ENCODE peak calls at places on chromosomes 4 and X, in eight cellular contexts. Y, G, N, P, Z, Q, M and O are unnamed samples.

GRCh38 chrX:790031-790430 is 159.4 kb downstream of the SHOX start:
- DNase-seq in Z (peak), M (no peak), Q (no peak), P (no peak), G (no peak), N (no peak), Y (no peak), O (no peak)

GRCh38 chr4:73964862-73965611 is 16.8 kb downstream of the PF4 start:
- DNase-seq in N (no peak), G (no peak), Q (no peak), Y (no peak), Z (no peak), P (peak), M (no peak), O (no peak)

GRCh38 chr4:153467154-153467896 is 1.2 kb downstream of the TMEM131L start:
- DNase-seq in M (no peak), G (peak), Z (peak), P (peak), Y (peak), Q (no peak), N (no peak), O (peak)

GRCh38 chr4:177119021-177119461 is 190.6 kb upstream of the NEIL3 start:
- DNase-seq in P (no peak), Z (no peak), M (no peak), G (no peak), Y (no peak), N (no peak), Q (no peak), O (no peak)

GRCh38 chr4:20612313-20612712 is 87.9 kb upstream of the PACRGL start:
- DNase-seq in P (no peak), M (no peak), Z (no peak), N (no peak), Y (no peak), Q (no peak), G (no peak), O (no peak)

GRCh38 chr4:51894246-51894645 is 51.3 kb downstream of the DCUN1D4 start:
- DNase-seq in N (no peak), G (no peak), Y (no peak), Z (no peak), P (no peak), M (no peak), Q (no peak), O (no peak)

GRCh38 chr4:83179205-83179604 is 64.7 kb upstream of the PLAC8 start:
- DNase-seq in M (no peak), N (no peak), Z (no peak), P (no peak), Y (no peak), Q (no peak), G (no peak), O (no peak)

GRCh38 chrX:46642145-46642544 is 68.6 kb downstream of the CHST7 start:
- DNase-seq in Y (no peak), M (no peak), G (no peak), N (no peak), Q (no peak), P (no peak), Z (no peak), O (peak)

GRCh38 chr4:105283501-105283900 is 136.8 kb downstream of the TET2 start:
- DNase-seq in M (no peak), N (no peak), G (no peak), Y (no peak), Q (no peak), P (no peak), Z (no peak), O (no peak)

GRCh38 chr4:139234258-139234657 is 45.8 kb downstream of the MGARP start:
- DNase-seq in Z (no peak), N (no peak), Q (no peak), M (no peak), G (no peak), Y (no peak), P (no peak), O (no peak)

GRCh38 chr4:184324939-184325477 is 107.3 kb upstream of the ENPP6 start:
- DNase-seq in Y (no peak), Z (no peak), N (no peak), G (no peak), P (no peak), Q (no peak), M (no peak), O (no peak)

GRCh38 chr4:143084566-143084965 is 100.2 kb upstream of the USP38 start:
- DNase-seq in P (no peak), Z (no peak), N (peak), M (no peak), G (no peak), Q (no peak), Y (no peak), O (no peak)

GRCh38 chr4:124191329-124191728 is 521.2 kb downstream of the ANKRD50 start:
- DNase-seq in N (no peak), G (no peak), Q (no peak), P (no peak), M (no peak), Z (no peak), Y (no peak), O (no peak)